ENCODE peak calls at places on chromosomes 16 and 17, in eight cellular contexts. One of them, this sample, is unnamed.

GRCh38 chr16:66370786-66371684 is 4.5 kb downstream of the CDH5 start:
- DNase-seq in brain microvascular endothelial cell: no peak
- DNase-seq in activated CD8-positive, alpha-beta T cell treated with anti-CD3 and anti-CD28 coated beads for 36 hours: no peak
- DNase-seq in A549: no peak
- DNase-seq in HCT116: no peak
- DNase-seq in AG04449: no peak
- DNase-seq in heart right ventricle: no peak
- DNase-seq in lower leg skin: no peak
- DNase-seq in this sample: no peak

GRCh38 chr17:2438823-2439222 is 38.0 kb upstream of the MNT start:
- DNase-seq in brain microvascular endothelial cell: peak
- DNase-seq in activated CD8-positive, alpha-beta T cell treated with anti-CD3 and anti-CD28 coated beads for 36 hours: no peak
- DNase-seq in A549: no peak
- DNase-seq in HCT116: no peak
- DNase-seq in AG04449: no peak
- DNase-seq in heart right ventricle: no peak
- DNase-seq in lower leg skin: no peak
- DNase-seq in this sample: no peak

GRCh38 chr16:68469728-68470460 is 21.6 kb upstream of the SMPD3 start:
- DNase-seq in brain microvascular endothelial cell: no peak
- DNase-seq in activated CD8-positive, alpha-beta T cell treated with anti-CD3 and anti-CD28 coated beads for 36 hours: no peak
- DNase-seq in A549: no peak
- DNase-seq in HCT116: no peak
- DNase-seq in AG04449: no peak
- DNase-seq in heart right ventricle: no peak
- DNase-seq in lower leg skin: no peak
- DNase-seq in this sample: no peak

GRCh38 chr16:60682219-60682618 is 1354.0 kb downstream of the CDH8 start:
- DNase-seq in brain microvascular endothelial cell: no peak
- DNase-seq in activated CD8-positive, alpha-beta T cell treated with anti-CD3 and anti-CD28 coated beads for 36 hours: no peak
- DNase-seq in A549: no peak
- DNase-seq in HCT116: no peak
- DNase-seq in AG04449: no peak
- DNase-seq in heart right ventricle: no peak
- DNase-seq in lower leg skin: no peak
- DNase-seq in this sample: no peak

GRCh38 chr16:54375056-54375455 is 88.5 kb upstream of the IRX3 start:
- DNase-seq in brain microvascular endothelial cell: no peak
- DNase-seq in activated CD8-positive, alpha-beta T cell treated with anti-CD3 and anti-CD28 coated beads for 36 hours: no peak
- DNase-seq in A549: no peak
- DNase-seq in HCT116: no peak
- DNase-seq in AG04449: no peak
- DNase-seq in heart right ventricle: no peak
- DNase-seq in lower leg skin: no peak
- DNase-seq in this sample: no peak

GRCh38 chr17:16943541-16944333 is 28.2 kb downstream of the TNFRSF13B start:
- DNase-seq in brain microvascular endothelial cell: no peak
- DNase-seq in activated CD8-positive, alpha-beta T cell treated with anti-CD3 and anti-CD28 coated beads for 36 hours: no peak
- DNase-seq in A549: no peak
- DNase-seq in HCT116: no peak
- DNase-seq in AG04449: no peak
- DNase-seq in heart right ventricle: no peak
- DNase-seq in lower leg skin: no peak
- DNase-seq in this sample: no peak

GRCh38 chr17:386145-386876 is 33.7 kb upstream of the RPH3AL start:
- DNase-seq in brain microvascular endothelial cell: peak
- DNase-seq in activated CD8-positive, alpha-beta T cell treated with anti-CD3 and anti-CD28 coated beads for 36 hours: peak
- DNase-seq in A549: peak
- DNase-seq in HCT116: peak
- DNase-seq in AG04449: no peak
- DNase-seq in heart right ventricle: peak
- DNase-seq in lower leg skin: peak
- DNase-seq in this sample: peak

GRCh38 chr16:9854665-9855064 is 327.6 kb downstream of the GRIN2A start:
- DNase-seq in brain microvascular endothelial cell: peak
- DNase-seq in activated CD8-positive, alpha-beta T cell treated with anti-CD3 and anti-CD28 coated beads for 36 hours: no peak
- DNase-seq in A549: no peak
- DNase-seq in HCT116: no peak
- DNase-seq in AG04449: peak
- DNase-seq in heart right ventricle: peak
- DNase-seq in lower leg skin: no peak
- DNase-seq in this sample: no peak

GRCh38 chr16:75244225-75244792 is 7.1 kb downstream of the BCAR1 start:
- DNase-seq in brain microvascular endothelial cell: no peak
- DNase-seq in activated CD8-positive, alpha-beta T cell treated with anti-CD3 and anti-CD28 coated beads for 36 hours: no peak
- DNase-seq in A549: no peak
- DNase-seq in HCT116: no peak
- DNase-seq in AG04449: no peak
- DNase-seq in heart right ventricle: peak
- DNase-seq in lower leg skin: no peak
- DNase-seq in this sample: no peak

DNA sequence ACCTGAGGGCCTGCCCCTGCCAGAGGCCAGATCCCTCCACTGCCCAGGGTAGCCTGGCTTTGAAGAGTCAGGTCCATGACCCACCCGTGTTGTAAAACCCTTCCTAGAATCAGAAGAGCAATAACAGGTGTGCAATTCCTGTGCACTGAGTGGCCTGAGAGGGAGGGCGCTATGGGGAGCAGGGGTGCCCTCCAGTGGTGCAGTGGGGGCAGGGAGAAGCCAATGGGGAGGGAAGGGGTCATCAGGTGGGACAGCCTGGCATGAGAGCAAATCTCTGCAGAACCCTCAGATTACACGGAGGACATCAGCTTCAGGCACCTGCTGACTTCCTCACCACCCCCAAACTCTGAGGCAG is 72.9 kb upstream of the ZNF469 start:
- DNase-seq in brain microvascular endothelial cell: no peak
- DNase-seq in activated CD8-positive, alpha-beta T cell treated with anti-CD3 and anti-CD28 coated beads for 36 hours: no peak
- DNase-seq in A549: no peak
- DNase-seq in HCT116: no peak
- DNase-seq in AG04449: no peak
- DNase-seq in heart right ventricle: no peak
- DNase-seq in lower leg skin: no peak
- DNase-seq in this sample: no peak
- TF ChIP-seq CTCF in brain microvascular endothelial cell: peak
- TF ChIP-seq CTCF in activated CD8-positive, alpha-beta T cell treated with anti-CD3 and anti-CD28 coated beads for 36 hours: no peak
- TF ChIP-seq CTCF in A549: no peak
- TF ChIP-seq CTCF in HCT116: peak
- TF ChIP-seq CTCF in AG04449: no peak
- TF ChIP-seq CTCF in heart right ventricle: no peak
- TF ChIP-seq CTCF in lower leg skin: no peak
- TF ChIP-seq CTCF in this sample: peak

GRCh38 chr16:49739381-49739780 is 116.5 kb downstream of the ZNF423 start:
- DNase-seq in brain microvascular endothelial cell: no peak
- DNase-seq in activated CD8-positive, alpha-beta T cell treated with anti-CD3 and anti-CD28 coated beads for 36 hours: no peak
- DNase-seq in A549: peak
- DNase-seq in HCT116: peak
- DNase-seq in AG04449: no peak
- DNase-seq in heart right ventricle: no peak
- DNase-seq in lower leg skin: no peak
- DNase-seq in this sample: no peak
- TF ChIP-seq CTCF in brain microvascular endothelial cell: peak
- TF ChIP-seq CTCF in activated CD8-positive, alpha-beta T cell treated with anti-CD3 and anti-CD28 coated beads for 36 hours: no peak
- TF ChIP-seq CTCF in A549: no peak
- TF ChIP-seq CTCF in HCT116: peak
- TF ChIP-seq CTCF in AG04449: no peak
- TF ChIP-seq CTCF in heart right ventricle: no peak
- TF ChIP-seq CTCF in lower leg skin: no peak
- TF ChIP-seq CTCF in this sample: no peak

DNA sequence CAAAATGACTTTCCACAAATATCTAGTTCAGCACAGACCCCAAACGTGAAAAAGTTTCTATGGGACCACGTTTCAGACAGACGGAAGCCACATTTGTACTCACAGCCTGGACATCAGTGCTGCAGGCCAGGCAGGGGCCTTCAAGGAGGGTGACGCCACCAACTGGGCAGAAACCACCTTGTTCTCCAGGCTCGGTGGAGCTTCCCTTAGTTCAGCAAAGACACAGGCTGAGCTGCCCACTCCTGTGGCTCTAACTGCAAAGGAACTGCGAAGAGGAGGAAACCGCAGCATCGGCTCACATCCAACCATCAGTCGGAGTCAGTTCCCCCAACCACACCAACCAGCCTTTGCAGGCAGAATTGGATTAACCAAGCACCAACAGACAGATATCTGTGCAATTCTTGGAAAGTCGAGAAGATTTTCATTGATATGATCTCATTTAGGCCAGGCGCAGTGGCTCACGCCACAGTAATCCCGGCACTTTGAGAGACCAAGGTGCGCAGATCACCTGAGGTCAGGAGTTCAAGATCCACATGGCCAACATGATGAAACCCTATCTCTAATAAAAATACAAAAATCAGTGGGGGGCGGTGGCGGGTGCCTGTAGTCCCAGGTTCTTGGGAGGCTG is 73.3 kb upstream of the CNEP1R1 start:
- DNase-seq in brain microvascular endothelial cell: no peak
- DNase-seq in activated CD8-positive, alpha-beta T cell treated with anti-CD3 and anti-CD28 coated beads for 36 hours: no peak
- DNase-seq in A549: no peak
- DNase-seq in HCT116: no peak
- DNase-seq in AG04449: no peak
- DNase-seq in heart right ventricle: no peak
- DNase-seq in lower leg skin: no peak
- DNase-seq in this sample: no peak
- TF ChIP-seq CTCF in brain microvascular endothelial cell: no peak
- TF ChIP-seq CTCF in activated CD8-positive, alpha-beta T cell treated with anti-CD3 and anti-CD28 coated beads for 36 hours: no peak
- TF ChIP-seq CTCF in A549: no peak
- TF ChIP-seq CTCF in HCT116: no peak
- TF ChIP-seq CTCF in AG04449: no peak
- TF ChIP-seq CTCF in heart right ventricle: no peak
- TF ChIP-seq CTCF in lower leg skin: no peak
- TF ChIP-seq CTCF in this sample: no peak

GRCh38 chr17:57281887-57282653 is 25.7 kb downstream of the MSI2 start:
- DNase-seq in brain microvascular endothelial cell: peak
- DNase-seq in activated CD8-positive, alpha-beta T cell treated with anti-CD3 and anti-CD28 coated beads for 36 hours: peak
- DNase-seq in A549: no peak
- DNase-seq in HCT116: no peak
- DNase-seq in AG04449: no peak
- DNase-seq in heart right ventricle: no peak
- DNase-seq in lower leg skin: no peak
- DNase-seq in this sample: no peak
- TF ChIP-seq CTCF in brain microvascular endothelial cell: peak
- TF ChIP-seq CTCF in activated CD8-positive, alpha-beta T cell treated with anti-CD3 and anti-CD28 coated beads for 36 hours: no peak
- TF ChIP-seq CTCF in A549: no peak
- TF ChIP-seq CTCF in HCT116: no peak
- TF ChIP-seq CTCF in AG04449: no peak
- TF ChIP-seq CTCF in heart right ventricle: no peak
- TF ChIP-seq CTCF in lower leg skin: no peak
- TF ChIP-seq CTCF in this sample: no peak

GRCh38 chr17:11140501-11140900 is 100.5 kb upstream of the SHISA6 start:
- DNase-seq in brain microvascular endothelial cell: no peak
- DNase-seq in activated CD8-positive, alpha-beta T cell treated with anti-CD3 and anti-CD28 coated beads for 36 hours: no peak
- DNase-seq in A549: no peak
- DNase-seq in HCT116: no peak
- DNase-seq in AG04449: no peak
- DNase-seq in heart right ventricle: no peak
- DNase-seq in lower leg skin: no peak
- DNase-seq in this sample: no peak

GRCh38 chr17:11142231-11142630 is 98.8 kb upstream of the SHISA6 start:
- DNase-seq in brain microvascular endothelial cell: no peak
- DNase-seq in activated CD8-positive, alpha-beta T cell treated with anti-CD3 and anti-CD28 coated beads for 36 hours: no peak
- DNase-seq in A549: no peak
- DNase-seq in HCT116: no peak
- DNase-seq in AG04449: no peak
- DNase-seq in heart right ventricle: no peak
- DNase-seq in lower leg skin: no peak
- DNase-seq in this sample: no peak

GRCh38 chr17:11140028-11140427 is 101.0 kb upstream of the SHISA6 start:
- DNase-seq in brain microvascular endothelial cell: no peak
- DNase-seq in activated CD8-positive, alpha-beta T cell treated with anti-CD3 and anti-CD28 coated beads for 36 hours: no peak
- DNase-seq in A549: no peak
- DNase-seq in HCT116: no peak
- DNase-seq in AG04449: no peak
- DNase-seq in heart right ventricle: peak
- DNase-seq in lower leg skin: no peak
- DNase-seq in this sample: no peak

DNA sequence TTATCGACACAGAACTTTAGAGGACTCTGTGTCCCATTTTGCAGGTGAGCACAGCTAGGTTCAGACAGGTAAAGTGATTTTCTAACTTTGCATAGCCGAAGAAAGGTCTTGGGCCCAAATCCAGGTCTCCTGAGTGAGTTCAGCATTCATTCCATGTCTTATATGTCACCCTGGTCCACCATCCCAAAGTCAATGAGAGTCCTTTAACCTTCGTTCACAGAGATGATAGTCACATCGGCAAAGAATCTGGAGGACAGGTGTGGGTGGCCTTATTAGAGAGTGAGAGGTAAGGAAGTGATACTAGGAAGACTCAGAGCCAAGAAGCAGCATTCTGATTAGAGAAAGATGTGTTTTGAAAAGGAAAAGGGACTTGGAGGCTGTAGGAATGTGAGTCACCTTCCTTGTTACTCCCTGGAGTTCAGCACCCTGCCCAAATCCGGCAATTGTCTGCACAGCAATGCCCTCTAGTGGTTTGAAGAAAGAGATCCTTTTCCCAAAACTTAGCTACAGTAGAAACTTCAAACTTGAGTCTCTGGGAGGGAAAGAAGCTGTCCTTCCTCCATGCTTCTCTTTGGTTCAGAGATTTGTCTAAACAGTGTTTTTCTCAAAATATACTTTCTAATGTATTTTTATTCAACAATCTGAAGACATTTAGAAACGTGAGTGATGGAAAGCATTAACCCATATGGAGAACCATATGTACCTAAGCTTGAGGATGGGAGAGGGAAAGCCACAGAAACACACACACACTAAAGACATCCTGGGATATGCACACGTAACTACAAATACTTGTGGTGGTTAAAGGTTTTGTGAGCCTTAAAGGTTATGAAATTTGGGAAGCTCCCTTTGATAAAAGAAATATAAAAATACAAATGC is 96.4 kb upstream of the SHISA6 start:
- DNase-seq in brain microvascular endothelial cell: no peak
- DNase-seq in activated CD8-positive, alpha-beta T cell treated with anti-CD3 and anti-CD28 coated beads for 36 hours: peak
- DNase-seq in A549: peak
- DNase-seq in HCT116: no peak
- DNase-seq in AG04449: no peak
- DNase-seq in heart right ventricle: no peak
- DNase-seq in lower leg skin: peak
- DNase-seq in this sample: no peak
- TF ChIP-seq CTCF in brain microvascular endothelial cell: peak
- TF ChIP-seq CTCF in activated CD8-positive, alpha-beta T cell treated with anti-CD3 and anti-CD28 coated beads for 36 hours: peak
- TF ChIP-seq CTCF in A549: peak
- TF ChIP-seq CTCF in HCT116: peak
- TF ChIP-seq CTCF in AG04449: no peak
- TF ChIP-seq CTCF in heart right ventricle: peak
- TF ChIP-seq CTCF in lower leg skin: no peak
- TF ChIP-seq CTCF in this sample: peak

GRCh38 chr17:43581581-43581980 is 35.4 kb upstream of the ETV4 start:
- DNase-seq in brain microvascular endothelial cell: no peak
- DNase-seq in activated CD8-positive, alpha-beta T cell treated with anti-CD3 and anti-CD28 coated beads for 36 hours: no peak
- DNase-seq in A549: no peak
- DNase-seq in HCT116: no peak
- DNase-seq in AG04449: no peak
- DNase-seq in heart right ventricle: no peak
- DNase-seq in lower leg skin: no peak
- DNase-seq in this sample: no peak
- TF ChIP-seq CTCF in brain microvascular endothelial cell: no peak
- TF ChIP-seq CTCF in activated CD8-positive, alpha-beta T cell treated with anti-CD3 and anti-CD28 coated beads for 36 hours: no peak
- TF ChIP-seq CTCF in A549: no peak
- TF ChIP-seq CTCF in HCT116: no peak
- TF ChIP-seq CTCF in AG04449: no peak
- TF ChIP-seq CTCF in heart right ventricle: no peak
- TF ChIP-seq CTCF in lower leg skin: no peak
- TF ChIP-seq CTCF in this sample: no peak